ENCODE peak calls at places on chromosomes 1 and 21, in five cellular contexts. C is NCI-H2171; S is type B pancreatic cell; N is CD4-positive, alpha-beta memory T cell; A is astrocyte of the spinal cord. Y is an unnamed sample.

GRCh38 chr1:912740-913301 is 10.9 kb upstream of the SAMD11 start:
- DNase-seq in C (peak; percentile 16), S (no peak), N (no peak), A (no peak), Y (no peak)

GRCh38 chr1:183039985-183040447 is 16.8 kb downstream of the LAMC1 start:
- DNase-seq in C (no peak), S (no peak), N (no peak), A (peak; percentile 98), Y (no peak)

GRCh38 chr1:34460193-34460592 is 283.5 kb downstream of the C1orf94 start:
- DNase-seq in C (no peak), S (no peak), N (peak; percentile 14), A (no peak), Y (peak; percentile 9)

GRCh38 chr1:29547300-29547699 is 311.0 kb downstream of the PTPRU start:
- DNase-seq in C (no peak), S (no peak), N (no peak), A (no peak), Y (no peak)

GRCh38 chr1:74673351-74674111 is at the start of gene ERICH3:
- DNase-seq in C (peak; percentile 42), S (no peak), N (no peak), A (no peak), Y (no peak)

GRCh38 chr1:24409535-24409934 is 4.0 kb downstream of the STPG1 start:
- DNase-seq in C (no peak), S (no peak), N (no peak), A (peak; percentile 48), Y (peak; percentile 40)

GRCh38 chr1:94578856-94579255 is 37.3 kb upstream of the F3 start:
- DNase-seq in C (no peak), S (no peak), N (no peak), A (peak; percentile 48), Y (no peak)

GRCh38 chr1:244450597-244451538 is 841 bp downstream of the ADSS2 start:
- DNase-seq in C (peak; percentile 21), S (peak; percentile 72), N (peak; percentile 76), A (peak; percentile 71), Y (no peak)

GRCh38 chr1:202144510-202145324 is at the start of gene ARL8A:
- DNase-seq in C (peak; percentile 45), S (no peak), N (peak; percentile 66), A (peak; percentile 25), Y (no peak)

GRCh38 chr1:2468041-2468472 is 8.0 kb upstream of the PLCH2 start:
- DNase-seq in C (no peak), S (no peak), N (peak; percentile 36), A (peak; percentile 20), Y (no peak)

GRCh38 chr1:187689137-187689536 is 860.4 kb downstream of the PLA2G4A start:
- DNase-seq in C (peak; percentile 4), S (no peak), N (no peak), A (peak; percentile 95), Y (no peak)

GRCh38 chr21:25999935-26000582 is 170.5 kb downstream of the APP start:
- DNase-seq in C (no peak), S (no peak), N (peak; percentile 45), A (no peak), Y (no peak)

GRCh38 chr1:202586018-202586821 is 124.0 kb downstream of the SYT2 start:
- DNase-seq in C (peak; percentile 54), S (no peak), N (no peak), A (peak; percentile 63), Y (no peak)

GRCh38 chr1:46173361-46173856 is 1.5 kb upstream of the TSPAN1 start:
- DNase-seq in C (peak; percentile 17), S (no peak), N (no peak), A (peak; percentile 15), Y (no peak)

GRCh38 chr1:228314658-228315483 is 91.8 kb downstream of the TRIM11 start:
- DNase-seq in C (no peak), S (peak; percentile 67), N (no peak), A (no peak), Y (no peak)

GRCh38 chr21:34952701-34953100 is 96.4 kb downstream of the RUNX1 start:
- DNase-seq in C (no peak), S (no peak), N (no peak), A (no peak), Y (no peak)

GRCh38 chr21:30146558-30147282 is 19.9 kb downstream of the CLDN17 start:
- DNase-seq in C (no peak), S (no peak), N (no peak), A (no peak), Y (no peak)

GRCh38 chr1:182977480-182977879 is 24.5 kb upstream of the SHCBP1L start:
- DNase-seq in C (no peak), S (no peak), N (no peak), A (no peak), Y (no peak)

GRCh38 chr1:111948209-111949131 is 41.0 kb downstream of the KCND3 start:
- DNase-seq in C (peak; percentile 61), S (no peak), N (no peak), A (no peak), Y (no peak)

GRCh38 chr1:37588939-37589338 is 6.8 kb downstream of the GNL2 start:
- DNase-seq in C (no peak), S (no peak), N (no peak), A (no peak), Y (no peak)

GRCh38 chr1:88737338-88737927 is 53.4 kb downstream of the PKN2 start:
- DNase-seq in C (no peak), S (no peak), N (no peak), A (no peak), Y (no peak)

GRCh38 chr1:110875216-110875731 is 2.3 kb downstream of the CD53 start:
- DNase-seq in C (no peak), S (no peak), N (peak; percentile 68), A (no peak), Y (no peak)

GRCh38 chr1:59360170-59360569 is 63.3 kb downstream of the FGGY start:
- DNase-seq in C (no peak), S (no peak), N (no peak), A (peak; percentile 81), Y (no peak)

GRCh38 chr1:64933296-64934070 is 32.9 kb downstream of the JAK1 start:
- DNase-seq in C (no peak), S (no peak), N (no peak), A (peak; percentile 88), Y (no peak)

GRCh38 chr1:203440780-203441179 is 34.8 kb upstream of the PRELP start:
- DNase-seq in C (no peak), S (no peak), N (no peak), A (peak; percentile 46), Y (no peak)

GRCh38 chr1:107648071-107648470 is 316.9 kb downstream of the VAV3 start:
- DNase-seq in C (no peak), S (no peak), N (no peak), A (peak; percentile 79), Y (no peak)

GRCh38 chr1:163307479-163308171 is 14.1 kb upstream of the NUF2 start:
- DNase-seq in C (no peak), S (no peak), N (no peak), A (peak; percentile 85), Y (no peak)

GRCh38 chr1:183870351-183871077 is 65.6 kb downstream of the RGL1 start:
- DNase-seq in C (no peak), S (no peak), N (no peak), A (no peak), Y (no peak)